ENCODE peak calls at places on chromosome 17, in five cellular contexts. M is sigmoid colon, D is body of pancreas, T is suprapubic skin, J is IMR-90. V is an unnamed sample.

GRCh38 chr17:79979841-79980215 is 55.8 kb downstream of the TBC1D16 start:
- DNase-seq in M (peak; percentile 52), T (peak; percentile 31), D (peak; percentile 3), J (no peak), V (peak; percentile 77)

GRCh38 chr17:76670708-76671122 is 27.2 kb upstream of the ST6GALNAC1 start:
- DNase-seq in M (no peak), T (no peak), J (no peak), D (no peak), V (no peak)

GRCh38 chr17:75900691-75901533 is 3.8 kb downstream of the MRPL38 start:
- DNase-seq in M (peak; percentile 55), J (no peak), T (no peak), D (no peak), V (no peak)

GRCh38 chr17:33511670-33512069 is 218.6 kb upstream of the ASIC2 start:
- DNase-seq in D (no peak), M (no peak), T (no peak), J (no peak), V (no peak)

GRCh38 chr17:78844301-78845005 is 3.8 kb upstream of the USP36 start:
- DNase-seq in T (no peak), J (peak; percentile 71), M (no peak), D (no peak), V (no peak)

GRCh38 chr17:47704116-47704515 is 10.2 kb downstream of the TBKBP1 start:
- DNase-seq in T (no peak), M (peak; percentile 54), J (no peak), D (no peak), V (no peak)

GRCh38 chr17:44345497-44346026 is 460 bp downstream of the GRN start:
- DNase-seq in M (no peak), T (peak; percentile 74), J (peak; percentile 59), D (peak; percentile 53), V (no peak)

GRCh38 chr17:44385287-44386181 is 3.9 kb downstream of the ITGA2B start:
- DNase-seq in M (peak; percentile 93), D (peak; percentile 92), T (peak; percentile 83), J (peak; percentile 55), V (peak; percentile 52)

GRCh38 chr17:13359774-13360173 is 242.0 kb downstream of the HS3ST3A1 start:
- DNase-seq in M (no peak), T (no peak), D (no peak), J (no peak), V (no peak)

GRCh38 chr17:11598274-11599221 is at the start of gene DNAH9:
- DNase-seq in D (peak; percentile 100), T (peak; percentile 96), M (peak; percentile 97), J (no peak), V (peak; percentile 98)

GRCh38 chr17:30808785-30809286 is 15.7 kb downstream of the CRLF3 start:
- DNase-seq in T (no peak), D (no peak), J (no peak), M (peak; percentile 14), V (no peak)

GRCh38 chr17:43940630-43941029 is 1.6 kb downstream of the PPY start:
- DNase-seq in D (peak; percentile 35), J (peak; percentile 35), M (no peak), T (no peak), V (no peak)

GRCh38 chr17:74987909-74988711 is 678 bp downstream of the CDR2L start:
- DNase-seq in J (peak; percentile 76), M (peak; percentile 95), D (peak; percentile 76), T (peak; percentile 93), V (peak; percentile 97)

GRCh38 chr17:76816590-76817135 is 51.5 kb upstream of the MGAT5B start:
- DNase-seq in M (no peak), D (peak; percentile 29), J (peak; percentile 42), T (no peak), V (no peak)

GRCh38 chr17:65293584-65294183 is 156.5 kb downstream of the RGS9 start:
- DNase-seq in D (no peak), T (no peak), J (no peak), M (no peak), V (no peak)

GRCh38 chr17:67374329-67375053 is 2.6 kb upstream of the PITPNC1 start:
- DNase-seq in D (peak; percentile 93), T (peak; percentile 93), J (peak; percentile 83), M (peak; percentile 90), V (peak; percentile 97)

GRCh38 chr17:41559548-41559947 is 12.3 kb downstream of the KRT9 start:
- DNase-seq in D (no peak), M (no peak), T (no peak), J (peak; percentile 41), V (no peak)

GRCh38 chr17:42463976-42464400 is 5.3 kb downstream of the ATP6V0A1 start:
- DNase-seq in T (no peak), J (no peak), D (no peak), M (no peak), V (no peak)

GRCh38 chr17:72719582-72720493 is 372.6 kb downstream of the SLC39A11 start:
- DNase-seq in J (peak; percentile 67), M (no peak), D (no peak), T (no peak), V (no peak)

GRCh38 chr17:43753488-43754129 is 5.0 kb downstream of the SOST start:
- DNase-seq in J (peak; percentile 20), M (peak; percentile 15), T (no peak), D (no peak), V (no peak)

GRCh38 chr17:63842173-63842539 is 329 bp downstream of the SMARCD2 start:
- DNase-seq in M (peak; percentile 77), D (no peak), T (peak; percentile 80), J (no peak), V (no peak)

GRCh38 chr17:43791589-43791988 is 11.4 kb downstream of the CFAP97D1 start:
- DNase-seq in D (peak; percentile 47), T (no peak), J (peak; percentile 49), M (no peak), V (no peak)

DNA sequence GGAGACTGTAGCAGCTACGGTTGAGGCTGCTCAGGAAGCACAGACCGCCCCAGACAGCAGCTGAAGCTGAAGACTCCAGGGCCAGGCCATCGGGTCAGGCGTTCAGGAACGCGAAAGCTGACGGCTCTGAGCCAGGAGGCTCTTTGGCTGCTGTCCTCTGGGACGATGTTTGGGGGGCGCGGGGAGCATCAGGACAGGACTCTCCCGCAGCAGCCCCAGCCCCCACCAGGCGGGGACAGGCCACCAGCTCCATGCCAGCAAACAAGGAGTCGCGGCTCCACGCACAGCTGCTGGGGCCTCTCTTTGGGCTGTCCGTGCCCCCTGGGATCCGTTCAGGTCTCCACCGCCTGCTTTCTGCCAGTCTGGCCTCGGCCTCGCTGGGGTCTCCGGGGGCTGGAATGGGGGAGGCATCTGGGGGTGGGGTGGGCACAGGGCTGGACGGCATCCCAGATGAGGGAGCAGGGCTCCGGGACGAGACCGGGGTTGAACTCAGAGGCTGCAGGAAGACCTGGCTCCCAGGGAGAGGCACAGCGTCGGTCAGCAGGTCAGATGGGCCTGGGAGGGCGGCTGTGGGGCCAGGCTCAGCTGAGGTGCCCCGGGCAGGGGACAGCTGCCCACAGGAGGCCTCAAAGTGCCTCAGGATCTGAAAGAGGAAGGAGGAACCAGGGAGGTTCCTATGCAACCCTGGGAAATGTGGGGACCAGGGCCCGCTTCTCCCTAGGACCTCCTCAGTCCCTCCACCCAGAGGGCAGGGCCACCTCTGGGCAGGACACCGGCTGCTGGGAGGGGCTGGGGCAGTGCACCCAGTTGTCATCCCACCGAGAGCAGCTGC is 6.3 kb upstream of the CEP131 start:
- DNase-seq in D (no peak), J (no peak), M (no peak), T (no peak), V (no peak)
- TF ChIP-seq POLR2A in D (no peak), J (no peak), M (no peak), T (no peak), V (no peak)

GRCh38 chr17:9115446-9116265 is 94.3 kb downstream of the NTN1 start:
- DNase-seq in J (peak; percentile 6), T (peak; percentile 86), D (peak; percentile 34), M (peak; percentile 86), V (peak; percentile 92)
- TF ChIP-seq CTCF in J (no peak), T (peak; percentile 14), D (no peak), M (no peak), V (no peak)

DNA sequence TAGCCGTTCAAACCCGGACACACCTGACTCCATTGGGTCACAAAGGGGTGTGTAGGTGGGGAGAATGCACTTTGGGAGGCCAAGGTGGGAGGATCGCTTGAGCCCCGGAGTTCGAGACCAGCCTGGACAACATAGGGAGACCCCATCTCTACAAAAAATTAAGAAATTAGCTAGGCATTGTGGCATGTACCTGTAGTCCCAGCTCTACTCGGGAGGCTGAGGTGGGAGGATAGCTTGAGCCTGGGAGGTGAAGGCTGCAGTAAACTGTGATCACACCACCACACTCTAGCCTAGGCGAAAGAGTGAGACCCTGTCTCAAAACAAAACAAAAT is 942 bp upstream of the PHOSPHO1 start:
- DNase-seq in J (no peak), M (no peak), T (no peak), D (no peak), V (no peak)
- H3K4me3 ChIP-seq in J (no peak overlapping the region), M (no peak overlapping the region), T (no peak overlapping the region), D (no peak overlapping the region), V (no peak overlapping the region)

GRCh38 chr17:68377771-68378201 is 79.5 kb downstream of the WIPI1 start:
- DNase-seq in T (no peak), J (no peak), D (no peak), M (no peak), V (no peak)
- TF ChIP-seq POLR2A in T (no peak), J (no peak), D (no peak), M (no peak), V (no peak)

DNA sequence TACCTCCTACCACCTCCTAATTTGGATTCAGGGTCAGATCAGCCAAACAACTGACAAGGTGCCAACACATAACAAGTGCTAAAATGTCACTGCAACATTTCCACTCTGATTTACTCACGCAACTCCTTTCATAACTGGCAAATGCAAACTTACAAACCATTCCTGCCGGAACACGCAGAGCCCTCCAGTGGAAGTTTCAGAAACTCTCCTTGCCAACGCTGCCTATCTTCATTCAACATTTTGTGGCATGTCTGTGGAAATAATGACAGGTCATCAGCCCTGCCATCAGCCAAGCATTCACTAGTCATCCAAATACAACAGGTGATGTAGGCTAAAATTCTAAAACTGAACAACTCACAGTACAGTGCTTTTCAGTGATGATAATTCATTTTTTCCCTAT is 37.7 kb upstream of the OR3A1 start:
- DNase-seq in D (no peak), M (no peak), J (no peak), T (no peak), V (no peak)
- TF ChIP-seq CTCF in D (no peak), M (no peak), J (no peak), T (no peak), V (no peak)

V was measured in lower leg skin.